ENCODE peak calls at places on chromosomes 5 and 9, in six cellular contexts. F, U, H, Z, X and G are unnamed samples.

GRCh38 chr9:86821011-86821845 is 126.1 kb downstream of the GAS1 start:
- DNase-seq in U (peak), H (no peak), X (no peak), Z (no peak), F (no peak), G (peak)

GRCh38 chr9:7368410-7369292 is 430.9 kb downstream of the DMAC1 start:
- DNase-seq in X (no peak), U (peak), H (no peak), Z (peak), F (peak), G (peak)

GRCh38 chr5:142720561-142721275 is 34.8 kb upstream of the FGF1 start:
- DNase-seq in F (no peak), H (peak), X (no peak), Z (no peak), U (no peak), G (no peak)

GRCh38 chr9:113995963-113996362 is 82.1 kb downstream of the AMBP start:
- DNase-seq in F (no peak), H (no peak), Z (no peak), X (peak), U (no peak), G (no peak)

GRCh38 chr9:87862536-87863268 is 20.0 kb upstream of the SPATA31E1 start:
- DNase-seq in H (no peak), F (no peak), Z (peak), X (no peak), U (peak), G (peak)

GRCh38 chr9:99363509-99363908 is 141.4 kb downstream of the SEC61B start:
- DNase-seq in U (no peak), X (no peak), Z (no peak), F (no peak), H (no peak), G (no peak)

GRCh38 chr5:43851741-43852140 is 248.8 kb downstream of the NNT start:
- DNase-seq in X (no peak), Z (no peak), F (no peak), H (no peak), U (no peak), G (no peak)

GRCh38 chr5:83563631-83564030 is 92.1 kb downstream of the VCAN start:
- DNase-seq in U (no peak), F (no peak), X (no peak), H (no peak), Z (no peak), G (no peak)